ENCODE peak calls at places on chromosomes 1 and 21, in ten cellular contexts. D, E, P, V, Z, M, U, O, H and A are unnamed samples. For H3K4me1, the result is how much of the 10 kb centered on the place peaks cover.

GRCh38 chr1:59926381-59927243 is at the start of gene CYP2J2:
- DNase-seq in D (peak), E (peak), P (peak), V (peak), Z (peak), M (peak), U (peak), O (no peak), H (peak), A (peak)

GRCh38 chr1:51236548-51237312 is 657 bp downstream of the RNF11 start:
- DNase-seq in D (no peak), E (peak), P (peak), V (peak), Z (peak), M (no peak), U (peak), O (peak), H (peak), A (peak)

GRCh38 chr1:15939181-15940109 is 36.5 kb downstream of the ZBTB17 start:
- DNase-seq in D (no peak), E (peak), P (no peak), V (peak), Z (peak), M (peak), U (peak), O (peak), H (no peak), A (no peak)

GRCh38 chr1:59697138-59697811 is 117.5 kb upstream of the HOOK1 start:
- DNase-seq in D (no peak), E (no peak), P (no peak), V (peak), Z (no peak), M (no peak), U (no peak), O (no peak), H (no peak), A (no peak)

GRCh38 chr1:39673215-39673614 is 1.3 kb upstream of the NT5C1A start:
- DNase-seq in D (no peak), E (no peak), P (no peak), V (no peak), Z (no peak), M (no peak), U (no peak), O (no peak), H (no peak), A (no peak)

GRCh38 chr1:205680073-205680851 is at the start of gene SLC45A3:
- DNase-seq in D (no peak), E (peak), P (peak), V (peak), Z (peak), M (peak), U (peak), O (no peak), H (peak), A (no peak)

GRCh38 chr1:109025691-109026090 is 16.2 kb downstream of the WDR47 start:
- DNase-seq in D (no peak), E (no peak), P (no peak), V (no peak), Z (peak), M (no peak), U (no peak), O (no peak), H (no peak), A (no peak)

GRCh38 chr1:119324198-119324597 is 44.4 kb upstream of the HAO2 start:
- DNase-seq in D (no peak), E (no peak), P (no peak), V (no peak), Z (no peak), M (no peak), U (no peak), O (no peak), H (no peak), A (no peak)

GRCh38 chr1:167292216-167292615 is 71.5 kb downstream of the POU2F1 start:
- DNase-seq in D (no peak), E (no peak), P (no peak), V (no peak), Z (no peak), M (no peak), U (no peak), O (no peak), H (no peak), A (no peak)

GRCh38 chr1:55476445-55477015 is 261.4 kb upstream of the USP24 start:
- DNase-seq in D (no peak), E (no peak), P (no peak), V (no peak), Z (no peak), M (peak), U (no peak), O (no peak), H (no peak), A (no peak)

GRCh38 chr1:60942291-60942690 is 140.1 kb upstream of the NFIA start:
- DNase-seq in D (peak), E (no peak), P (no peak), V (no peak), Z (peak), M (no peak), U (no peak), O (no peak), H (no peak), A (no peak)

GRCh38 chr1:8681317-8681650 is 136.2 kb downstream of the RERE start:
- DNase-seq in D (no peak), E (no peak), P (no peak), V (no peak), Z (peak), M (no peak), U (no peak), O (no peak), H (no peak), A (no peak)

GRCh38 chr1:8684590-8684989 is 132.8 kb downstream of the RERE start:
- DNase-seq in D (no peak), E (no peak), P (no peak), V (no peak), Z (no peak), M (no peak), U (no peak), O (no peak), H (no peak), A (no peak)

GRCh38 chr1:8680628-8681316 is 136.7 kb downstream of the RERE start:
- DNase-seq in D (no peak), E (no peak), P (no peak), V (no peak), Z (no peak), M (no peak), U (no peak), O (no peak), H (no peak), A (no peak)

GRCh38 chr1:8681911-8682310 is 135.5 kb downstream of the RERE start:
- DNase-seq in D (no peak), E (no peak), P (no peak), V (no peak), Z (no peak), M (no peak), U (no peak), O (no peak), H (no peak), A (no peak)

GRCh38 chr1:8682573-8682972 is 134.9 kb downstream of the RERE start:
- DNase-seq in D (no peak), E (no peak), P (no peak), V (no peak), Z (no peak), M (no peak), U (no peak), O (no peak), H (no peak), A (no peak)
- H3K4me1 ChIP-seq in D (under half), E (half or more), P (under half), V (under half), Z (under half), M (half or more), U (under half), O (under half), H (under half), A (under half)

GRCh38 chr1:163120372-163120771 is 51.2 kb downstream of the RGS4 start:
- DNase-seq in D (no peak), E (no peak), P (no peak), V (no peak), Z (no peak), M (no peak), U (no peak), O (no peak), H (no peak), A (no peak)
- H3K4me3 ChIP-seq in D (no peak), E (no peak), P (no peak), V (no peak), Z (no peak), M (no peak), U (no peak), O (no peak), H (no peak), A (no peak)

DNA sequence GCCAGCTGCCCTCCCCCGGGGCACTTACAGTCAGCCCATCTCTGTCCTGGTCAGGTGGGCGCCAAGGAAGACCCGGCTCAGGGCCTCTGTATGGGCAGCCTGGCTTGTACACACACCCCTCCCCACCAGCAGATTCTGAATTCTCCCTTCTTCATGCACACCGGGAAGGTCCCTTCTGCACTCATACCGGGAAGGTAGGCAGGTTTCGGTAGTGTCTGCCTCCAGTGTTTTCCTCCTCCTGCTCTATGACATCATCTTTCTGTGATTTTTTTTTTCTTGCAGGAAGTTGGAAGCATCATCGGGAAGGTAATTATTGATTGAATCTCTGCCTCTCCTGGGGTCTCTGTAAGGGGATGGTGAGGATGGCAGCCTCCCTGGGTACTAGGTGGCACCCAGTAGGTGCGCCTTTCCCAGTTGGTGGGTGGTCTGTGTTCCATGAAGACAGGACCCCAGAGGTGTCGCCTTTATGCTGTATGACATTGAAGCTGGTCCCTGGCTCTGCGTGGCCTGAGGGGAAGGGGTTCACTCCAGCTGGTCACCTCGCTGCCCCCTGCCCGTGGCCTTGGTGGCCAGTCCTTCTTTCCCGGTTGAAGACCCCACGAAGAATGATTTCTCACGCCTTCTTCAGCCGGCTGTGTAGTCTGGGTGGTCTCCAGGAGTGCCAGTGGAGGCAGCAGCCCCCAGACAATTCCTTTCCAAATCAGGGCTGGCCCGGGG is 82.1 kb upstream of the COL6A1 start:
- DNase-seq in D (no peak), E (no peak), P (no peak), V (no peak), Z (no peak), M (no peak), U (peak), O (no peak), H (peak), A (no peak)
- H3K4me1 ChIP-seq in D (under half), E (under half), P (under half), V (under half), Z (under half), M (under half), U (under half), O (under half), H (under half), A (under half)

GRCh38 chr1:2018217-2019161 is 656 bp upstream of the GABRD start:
- DNase-seq in D (no peak), E (no peak), P (no peak), V (no peak), Z (no peak), M (no peak), U (no peak), O (no peak), H (peak), A (no peak)
- H3K4me3 ChIP-seq in D (no peak), E (no peak), P (no peak), V (no peak), Z (no peak), M (no peak), U (no peak), O (no peak), H (no peak), A (no peak)

GRCh38 chr1:180168786-180169640 is 14.3 kb downstream of the QSOX1 start:
- DNase-seq in D (no peak), E (peak), P (peak), V (peak), Z (peak), M (peak), U (no peak), O (no peak), H (peak), A (peak)
- H3K4me1 ChIP-seq in D (under half), E (half or more), P (under half), V (half or more), Z (half or more), M (under half), U (half or more), O (under half), H (under half), A (under half)